ENCODE peak calls at places on chromosomes 4 and X, in nine cellular contexts. B is body of pancreas, C is heart left ventricle, I is SK-N-SH, Z is H7, F is HL-60, L is uterus, T is IMR-90, G is adipocyte. H is an unnamed sample.

GRCh38 chr4:2685541-2685940 is 70.6 kb downstream of the TNIP2 start:
- DNase-seq in B (no peak), C (no peak), I (no peak), Z (no peak), F (no peak), L (no peak), T (peak; percentile 66), G (peak; percentile 4), H (no peak)

GRCh38 chrX:7330971-7331746 is 183.2 kb upstream of the PUDP start:
- DNase-seq in B (no peak), C (no peak), I (no peak), Z (no peak), F (no peak), L (peak; percentile 46), T (peak; percentile 85), G (peak; percentile 87), H (no peak)

GRCh38 chr4:2059034-2059725 is at the start of gene NAT8L:
- DNase-seq in B (peak; percentile 66), C (no peak), I (peak; percentile 93), Z (peak; percentile 92), F (peak; percentile 46), L (no peak), T (no peak), G (peak; percentile 60), H (peak; percentile 82)

GRCh38 chr4:108272046-108272445 is 103.3 kb upstream of the LEF1 start:
- DNase-seq in B (no peak), C (no peak), I (no peak), Z (no peak), F (no peak), L (no peak), T (peak; percentile 5), G (peak; percentile 9), H (no peak)

GRCh38 chr4:3462321-3462789 is 751 bp upstream of the DOK7 start:
- DNase-seq in B (peak; percentile 63), C (no peak), I (no peak), Z (no peak), F (no peak), L (no peak), T (no peak), G (no peak), H (no peak)

GRCh38 chr4:110735691-110736090 is 112.8 kb upstream of the PITX2 start:
- DNase-seq in B (no peak), C (peak; percentile 21), I (no peak), Z (no peak), F (no peak), L (no peak), T (peak; percentile 33), G (no peak), H (no peak)

GRCh38 chr4:25505637-25505991 is 128.6 kb downstream of the ANAPC4 start:
- DNase-seq in B (no peak), C (no peak), I (no peak), Z (no peak), F (no peak), L (no peak), T (no peak), G (no peak), H (no peak)

GRCh38 chr4:177596035-177596434 is 153.8 kb upstream of the AGA start:
- DNase-seq in B (peak; percentile 15), C (no peak), I (peak; percentile 6), Z (no peak), F (peak; percentile 5), L (no peak), T (peak; percentile 85), G (peak; percentile 81), H (no peak)

GRCh38 chr4:39892988-39893692 is 84.6 kb downstream of the PDS5A start:
- DNase-seq in B (no peak), C (no peak), I (no peak), Z (no peak), F (no peak), L (no peak), T (no peak), G (no peak), H (no peak)

GRCh38 chr4:7985891-7986441 is 46.3 kb upstream of the AFAP1 start:
- DNase-seq in B (no peak), C (no peak), I (no peak), Z (peak; percentile 48), F (no peak), L (no peak), T (peak; percentile 36), G (no peak), H (no peak)

GRCh38 chr4:101222156-101222845 is 125.0 kb downstream of the PPP3CA start:
- DNase-seq in B (no peak), C (no peak), I (no peak), Z (no peak), F (no peak), L (no peak), T (peak; percentile 14), G (peak; percentile 24), H (no peak)

GRCh38 chrX:16082470-16083085 is 40.8 kb upstream of the GRPR start:
- DNase-seq in B (no peak), C (no peak), I (no peak), Z (no peak), F (no peak), L (no peak), T (no peak), G (no peak), H (no peak)

GRCh38 chrX:11461181-11462001 is 168.2 kb downstream of the AMELX start:
- DNase-seq in B (no peak), C (no peak), I (no peak), Z (no peak), F (no peak), L (no peak), T (peak; percentile 78), G (peak; percentile 34), H (no peak)

DNA sequence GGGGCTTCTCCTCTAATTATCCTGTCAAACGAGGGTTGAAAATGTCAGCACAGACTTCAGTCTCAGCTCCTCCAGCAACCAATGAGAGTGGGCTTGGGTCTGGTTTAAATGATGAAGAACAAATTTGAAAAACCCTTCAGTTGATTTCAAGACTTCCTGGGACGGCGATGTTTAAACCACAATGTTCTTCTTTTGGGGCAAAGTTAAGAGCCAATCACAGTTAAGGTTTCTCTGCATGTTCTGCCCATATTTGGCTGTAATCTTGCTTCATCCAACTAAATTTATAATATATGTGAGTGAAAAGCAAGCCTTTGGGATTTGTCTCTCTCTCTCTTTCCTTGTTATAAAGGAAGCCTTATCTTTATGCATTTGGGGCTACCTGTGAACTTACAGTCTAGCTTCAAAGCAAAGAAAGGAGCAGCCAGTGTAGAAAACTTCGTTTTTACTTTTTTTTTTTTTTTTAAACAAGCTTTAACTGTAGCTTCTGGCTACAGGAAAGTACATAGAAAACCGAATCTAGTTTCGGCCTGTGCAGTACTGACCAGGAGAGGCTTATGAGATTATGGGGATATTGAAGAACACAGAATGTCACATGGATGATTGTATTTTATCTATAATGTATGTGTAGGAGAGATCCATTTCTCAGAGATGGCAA is 46.8 kb upstream of the FAM9C start:
- DNase-seq in B (no peak), C (no peak), I (no peak), Z (no peak), F (peak; percentile 86), L (no peak), T (no peak), G (no peak), H (no peak)
- H3K4me3 ChIP-seq in B (no peak overlapping the region), C (no peak overlapping the region), I (no peak overlapping the region), Z (no peak overlapping the region), F (no peak overlapping the region), L (no peak overlapping the region), T (no peak overlapping the region), G (no peak overlapping the region), H (no peak overlapping the region)

DNA sequence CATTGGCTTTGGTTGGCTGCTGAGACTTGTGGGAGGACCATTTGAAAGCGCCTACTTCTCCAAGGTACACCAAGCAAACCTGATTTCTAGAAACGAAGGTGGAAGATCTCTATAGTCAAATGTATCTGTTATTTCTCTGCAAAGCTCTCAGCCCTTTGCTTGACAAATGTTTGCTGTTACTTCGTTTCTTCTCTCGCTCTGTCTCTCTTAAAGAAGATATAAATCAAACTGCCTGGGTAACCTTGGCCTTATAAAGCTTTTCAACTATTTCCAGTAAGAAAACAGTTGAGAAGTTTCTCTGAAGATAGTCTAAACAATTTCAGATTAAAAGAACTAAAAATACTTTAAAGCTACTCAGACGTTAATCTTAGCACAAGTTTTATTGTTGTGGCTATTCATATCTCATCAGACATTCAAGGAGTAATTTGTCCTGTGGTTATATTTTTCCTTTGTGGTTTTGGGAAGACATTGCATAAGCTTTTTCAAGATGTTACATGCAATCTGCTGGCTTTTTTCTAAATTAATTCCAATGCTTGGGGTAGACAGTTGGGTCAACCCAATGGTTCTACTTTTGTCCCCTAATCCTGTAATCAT is 22.6 kb downstream of the HOPX start:
- DNase-seq in B (no peak), C (no peak), I (no peak), Z (no peak), F (no peak), L (no peak), T (no peak), G (peak; percentile 7), H (no peak)
- H3K27me3 ChIP-seq in B (peaks cover 5% of the 10 kb centered on the region), C (peaks cover 4% of the 10 kb centered on the region), I (peaks cover 57% of the 10 kb centered on the region), Z (peaks cover 63% of the 10 kb centered on the region), F (peaks cover 37% of the 10 kb centered on the region), L (no peaks in the 10 kb centered on the region), T (peaks cover 48% of the 10 kb centered on the region), G (peaks cover 54% of the 10 kb centered on the region), H (peaks cover 3% of the 10 kb centered on the region)

DNA sequence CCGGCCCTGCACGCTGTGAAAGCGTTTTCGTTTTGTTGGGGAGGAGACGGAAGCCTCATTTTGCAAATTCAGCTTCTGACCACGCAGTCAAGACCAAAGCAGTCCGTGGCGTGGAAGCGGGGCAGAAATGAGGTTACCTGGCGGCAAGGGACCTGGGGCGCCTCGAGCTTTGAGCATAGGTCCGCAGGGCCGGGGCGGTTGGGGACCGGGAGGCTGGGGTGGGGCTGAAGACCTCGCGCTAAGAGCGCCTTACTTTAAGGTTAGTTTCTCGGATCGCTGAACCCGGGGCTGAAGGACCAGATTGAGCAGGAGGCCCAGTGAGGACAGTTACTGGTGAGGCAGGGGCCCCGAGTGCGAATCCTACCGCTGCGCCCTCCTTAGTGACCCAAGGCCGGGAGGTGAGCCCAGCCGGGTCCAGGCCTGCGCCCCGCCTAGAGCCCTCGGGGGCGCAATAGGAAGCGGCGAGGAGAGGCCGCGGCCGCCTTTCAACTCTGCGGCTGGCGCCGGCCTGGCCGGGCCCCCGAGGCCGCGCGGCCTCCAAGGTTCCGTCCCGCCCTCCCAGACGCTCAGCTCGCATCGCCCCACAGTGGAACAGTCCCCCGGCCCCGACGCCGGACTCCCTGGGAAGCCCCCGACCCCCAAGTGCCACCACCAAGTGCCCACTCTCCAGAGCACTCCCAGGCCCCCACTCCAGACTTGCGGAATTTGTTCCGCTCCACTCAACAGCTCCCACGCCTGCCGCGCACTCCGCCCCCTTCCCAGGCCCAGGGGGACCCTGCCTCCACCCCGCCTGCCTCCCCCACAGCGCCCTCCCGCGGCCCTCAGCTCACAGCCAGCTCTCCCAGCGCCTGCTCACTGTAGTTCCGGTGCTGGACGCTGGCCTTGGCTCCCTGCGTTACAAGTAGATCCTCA is 7.6 kb downstream of the MSX1 start:
- DNase-seq in B (peak; percentile 44), C (peak; percentile 63), I (peak; percentile 78), Z (peak; percentile 94), F (no peak), L (peak; percentile 83), T (no peak), G (no peak), H (peak; percentile 90)
- H3K4me3 ChIP-seq in B (no peak overlapping the region), C (peak overlapping the region; percentile 47), I (no peak overlapping the region), Z (no peak overlapping the region), F (no peak overlapping the region), L (no peak overlapping the region), T (no peak overlapping the region), G (peak overlapping the region; percentile 71), H (peak overlapping the region; percentile 55)

DNA sequence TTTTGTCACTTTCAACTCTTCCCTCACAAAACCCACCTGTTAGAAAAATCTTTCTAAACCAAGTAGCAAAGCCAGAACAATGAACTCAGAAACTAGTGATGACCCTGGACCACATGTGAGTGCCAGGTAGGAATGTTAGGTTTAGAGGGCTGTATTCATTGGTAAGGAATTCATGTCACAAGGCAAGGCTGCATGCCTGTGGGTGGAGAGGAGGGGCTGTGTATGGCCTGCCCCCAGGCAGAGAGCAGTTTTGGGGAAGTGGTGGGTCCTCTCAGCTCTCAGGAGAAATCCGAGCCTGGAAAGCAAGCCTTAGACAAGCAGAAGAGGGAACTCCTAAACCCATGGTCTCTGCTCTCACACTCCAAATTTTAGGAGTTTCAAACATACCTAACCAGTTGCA is 2.4 kb downstream of the RNF175 start:
- DNase-seq in B (no peak), C (no peak), I (no peak), Z (no peak), F (peak; percentile 52), L (no peak), T (no peak), G (no peak), H (no peak)
- H3K27me3 ChIP-seq in B (peaks cover 5% of the 10 kb centered on the region), C (peaks cover 4% of the 10 kb centered on the region), I (peaks cover 14% of the 10 kb centered on the region), Z (peaks cover 6% of the 10 kb centered on the region), F (peaks cover 13% of the 10 kb centered on the region), L (no peaks in the 10 kb centered on the region), T (peaks cover 33% of the 10 kb centered on the region), G (peaks cover 46% of the 10 kb centered on the region), H (no peaks in the 10 kb centered on the region)